ENCODE peak calls at places on chromosome 21, in eight cellular contexts. T is ovary; P is uterus; M is PC-3; A is thyroid gland; Q is colonic mucosa; R is CD8-positive, alpha-beta T cell; N is right atrium auricular region. L is an unnamed sample. For H3K9me3, the result is how much of the 10 kb centered on the place peaks cover.

GRCh38 chr21:31665397-31665796 is 5.9 kb downstream of the SOD1 start:
- DNase-seq in T (no peak), P (no peak), M (no peak), A (no peak), Q (no peak), R (no peak), N (no peak), L (no peak)

GRCh38 chr21:37829043-37829442 is 87.2 kb downstream of the KCNJ6 start:
- DNase-seq in T (no peak), P (no peak), M (no peak), A (no peak), Q (peak), R (no peak), N (no peak), L (no peak)

GRCh38 chr21:41477641-41478318 is 30.2 kb downstream of the TMPRSS2 start:
- DNase-seq in T (no peak), P (no peak), M (no peak), A (peak), Q (no peak), R (no peak), N (no peak), L (no peak)

GRCh38 chr21:34132202-34132601 is 58.8 kb downstream of the MRPS6 start:
- DNase-seq in T (no peak), P (no peak), M (no peak), A (peak), Q (no peak), R (no peak), N (no peak), L (no peak)

GRCh38 chr21:31273278-31273677 is 70.8 kb downstream of the TIAM1 start:
- DNase-seq in T (no peak), P (no peak), M (no peak), A (no peak), Q (no peak), R (no peak), N (no peak), L (no peak)

GRCh38 chr21:29939859-29940245 is at the start of gene GRIK1:
- DNase-seq in T (no peak), P (no peak), M (no peak), A (no peak), Q (no peak), R (no peak), N (no peak), L (no peak)

GRCh38 chr21:29258626-29259335 is 39.9 kb upstream of the BACH1 start:
- DNase-seq in T (no peak), P (no peak), M (peak), A (peak), Q (no peak), R (no peak), N (no peak), L (no peak)

GRCh38 chr21:34074283-34075098 is 1.1 kb downstream of the MRPS6 start:
- DNase-seq in T (peak), P (no peak), M (peak), A (peak), Q (peak), R (no peak), N (no peak), L (no peak)

GRCh38 chr21:41943468-41944250 is 10.2 kb downstream of the C2CD2 start:
- DNase-seq in T (peak), P (no peak), M (no peak), A (peak), Q (no peak), R (no peak), N (no peak), L (no peak)

GRCh38 chr21:22096314-22096713 is 1098.1 kb downstream of the NCAM2 start:
- DNase-seq in T (no peak), P (no peak), M (no peak), A (no peak), Q (no peak), R (no peak), N (no peak), L (no peak)

GRCh38 chr21:33734326-33734725 is 92.0 kb downstream of the ITSN1 start:
- DNase-seq in T (no peak), P (no peak), M (no peak), A (no peak), Q (no peak), R (no peak), N (no peak), L (no peak)

GRCh38 chr21:42156690-42157605 is 62.0 kb upstream of the ABCG1 start:
- DNase-seq in T (peak), P (no peak), M (no peak), A (no peak), Q (no peak), R (no peak), N (no peak), L (no peak)

GRCh38 chr21:41627428-41627827 is 119.5 kb upstream of the TMPRSS2 start:
- DNase-seq in T (no peak), P (no peak), M (peak), A (no peak), Q (no peak), R (no peak), N (no peak), L (no peak)

GRCh38 chr21:35220301-35220700 is 171.2 kb upstream of the RUNX1 start:
- DNase-seq in T (no peak), P (no peak), M (no peak), A (no peak), Q (no peak), R (no peak), N (no peak), L (no peak)

GRCh38 chr21:22880573-22880972 is 1882.4 kb downstream of the NCAM2 start:
- DNase-seq in T (no peak), P (no peak), M (no peak), A (no peak), Q (no peak), R (no peak), N (no peak), L (no peak)

GRCh38 chr21:33157303-33157702 is 72.4 kb upstream of the IFNAR2 start:
- DNase-seq in T (no peak), P (no peak), M (peak), A (no peak), Q (no peak), R (no peak), N (no peak), L (no peak)

GRCh38 chr21:29943885-29944284 is 4.1 kb upstream of the GRIK1 start:
- DNase-seq in T (no peak), P (no peak), M (peak), A (no peak), Q (no peak), R (no peak), N (no peak), L (no peak)

GRCh38 chr21:41817228-41817627 is 50.4 kb upstream of the RIPK4 start:
- DNase-seq in T (peak), P (no peak), M (peak), A (peak), Q (peak), R (no peak), N (no peak), L (peak)

GRCh38 chr21:38142226-38142625 is 114.6 kb upstream of the KCNJ15 start:
- DNase-seq in T (no peak), P (no peak), M (no peak), A (no peak), Q (no peak), R (no peak), N (no peak), L (no peak)

GRCh38 chr21:42311816-42312625 is 3.2 kb downstream of the TFF3 start:
- DNase-seq in T (no peak), P (peak), M (no peak), A (peak), Q (peak), R (no peak), N (no peak), L (no peak)

GRCh38 chr21:17501107-17502006 is 11.5 kb upstream of the CXADR start:
- DNase-seq in T (no peak), P (no peak), M (peak), A (no peak), Q (peak), R (no peak), N (no peak), L (no peak)

GRCh38 chr21:41750532-41751151 is 16.2 kb downstream of the RIPK4 start:
- DNase-seq in T (no peak), P (no peak), M (no peak), A (peak), Q (no peak), R (no peak), N (no peak), L (no peak)

GRCh38 chr21:16193758-16194606 is 464.2 kb downstream of the USP25 start:
- DNase-seq in T (peak), P (peak), M (peak), A (peak), Q (peak), R (no peak), N (peak), L (peak)
- H3K4me3 ChIP-seq in T (peak), P (peak), M (peak), A (peak), Q (no peak), R (no peak), N (peak), L (no peak)

DNA sequence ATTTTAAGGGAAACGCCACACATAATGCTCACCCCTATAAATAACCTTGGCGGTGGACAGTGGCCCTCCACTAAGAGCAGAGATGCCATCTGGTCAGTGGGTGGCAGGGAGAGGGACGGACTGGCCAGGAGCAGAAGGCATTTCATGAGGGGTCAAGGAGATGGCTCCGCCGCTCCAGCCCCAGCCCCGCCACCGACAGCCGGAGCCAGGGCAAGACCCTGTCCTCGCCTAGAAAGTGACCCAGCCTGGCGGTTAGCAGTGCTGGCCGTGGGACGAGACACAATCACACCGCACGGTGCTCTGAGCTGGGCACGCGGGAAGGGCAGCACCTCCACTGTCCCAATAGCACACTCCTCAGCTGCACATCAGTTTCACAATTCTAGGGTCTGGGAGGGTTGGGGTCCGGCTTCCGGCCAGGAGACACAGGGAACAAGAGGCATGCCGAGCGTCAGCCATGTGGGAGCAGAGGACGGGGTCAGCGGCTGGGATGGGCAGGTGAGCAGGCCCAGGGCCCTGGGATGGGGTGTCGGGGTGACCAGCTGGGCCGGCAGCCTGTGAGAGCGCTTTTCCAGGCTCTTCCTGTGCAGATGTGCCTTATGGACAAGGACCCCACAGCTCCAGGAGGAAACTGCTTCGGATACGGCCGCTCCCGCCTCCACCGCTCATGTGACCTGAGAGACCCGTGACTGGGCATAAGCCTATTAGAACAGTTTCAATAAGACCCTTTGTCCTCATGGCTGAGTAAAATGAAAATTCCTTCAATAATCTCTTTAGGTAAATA is 5.7 kb downstream of the SLC19A1 start:
- DNase-seq in T (peak), P (peak), M (no peak), A (peak), Q (no peak), R (no peak), N (no peak), L (no peak)
- H3K27ac ChIP-seq in T (no peak), P (no peak), M (no peak), A (no peak), Q (no peak), R (no peak), N (no peak), L (no peak)

GRCh38 chr21:26374817-26375216 is 198.3 kb downstream of the CYYR1 start:
- DNase-seq in T (no peak), P (no peak), M (peak), A (no peak), Q (no peak), R (no peak), N (no peak), L (no peak)
- H3K9me3 ChIP-seq in T (under half), P (under half), M (under half), A (under half), Q (under half), R (under half), N (under half), L (under half)

GRCh38 chr21:43699933-43700599 is 18.9 kb upstream of the PDXK start:
- DNase-seq in T (no peak), P (no peak), M (no peak), A (no peak), Q (no peak), R (no peak), N (no peak), L (no peak)

GRCh38 chr21:43701936-43702784 is 16.8 kb upstream of the PDXK start:
- DNase-seq in T (no peak), P (no peak), M (no peak), A (no peak), Q (no peak), R (no peak), N (no peak), L (no peak)

GRCh38 chr21:43702785-43703067 is 16.2 kb upstream of the PDXK start:
- DNase-seq in T (no peak), P (no peak), M (no peak), A (no peak), Q (no peak), R (no peak), N (no peak), L (no peak)

GRCh38 chr21:43707462-43707861 is 11.5 kb upstream of the PDXK start:
- DNase-seq in T (no peak), P (no peak), M (no peak), A (no peak), Q (no peak), R (no peak), N (no peak), L (no peak)

GRCh38 chr21:43703068-43703880 is 15.7 kb upstream of the PDXK start:
- DNase-seq in T (peak), P (no peak), M (no peak), A (peak), Q (peak), R (peak), N (no peak), L (no peak)
- H3K4me3 ChIP-seq in T (no peak), P (no peak), M (no peak), A (no peak), Q (no peak), R (no peak), N (no peak), L (no peak)

GRCh38 chr21:45362748-45363145 is 42.2 kb upstream of the COL18A1 start:
- DNase-seq in T (no peak), P (no peak), M (no peak), A (no peak), Q (no peak), R (no peak), N (no peak), L (no peak)
- H3K27ac ChIP-seq in T (peak), P (peak), M (no peak), A (peak), Q (no peak), R (no peak), N (no peak), L (no peak)

DNA sequence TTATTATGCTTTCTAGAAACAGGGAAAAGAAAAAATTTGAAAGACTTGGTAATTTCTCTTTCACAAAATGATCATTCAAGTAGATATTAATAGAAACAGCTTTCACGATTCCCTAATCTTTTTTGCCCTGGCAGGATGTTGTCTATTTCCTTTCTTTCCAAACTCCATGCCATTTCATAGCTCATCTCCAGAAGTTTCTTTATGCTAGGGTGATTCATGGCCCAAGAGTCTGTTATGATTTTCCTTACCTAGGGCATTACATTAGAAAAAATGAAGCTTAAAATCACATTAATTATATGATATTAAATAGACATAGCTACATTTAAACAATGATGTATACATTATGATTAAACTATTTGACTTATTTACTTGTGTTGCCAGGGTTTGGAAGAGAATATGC is 762.1 kb downstream of the LTN1 start:
- DNase-seq in T (no peak), P (no peak), M (peak), A (no peak), Q (no peak), R (no peak), N (no peak), L (no peak)
- H3K9me3 ChIP-seq in T (under half), P (under half), M (under half), A (under half), Q (under half), R (under half), N (under half), L (under half)

GRCh38 chr21:36260802-36261201 is 59.2 kb upstream of the MORC3 start:
- DNase-seq in T (no peak), P (no peak), M (no peak), A (no peak), Q (no peak), R (no peak), N (no peak), L (no peak)
- H3K4me3 ChIP-seq in T (no peak), P (peak), M (peak), A (no peak), Q (peak), R (peak), N (no peak), L (no peak)

GRCh38 chr21:39552856-39553255 is 59.9 kb upstream of the B3GALT5 start:
- DNase-seq in T (no peak), P (no peak), M (no peak), A (no peak), Q (no peak), R (no peak), N (no peak), L (no peak)
- H3K27ac ChIP-seq in T (no peak), P (no peak), M (no peak), A (no peak), Q (no peak), R (no peak), N (no peak), L (no peak)